ENCODE peak calls at places on chromosomes 16 and 17, in four cellular contexts. One of them, this sample, is unnamed. For H3K9me3, the result is how much of the 10 kb centered on the place peaks cover.

GRCh38 chr17:32487460-32488176 is 825 bp downstream of the CDK5R1 start:
- DNase-seq in Karpas-422: no peak
- DNase-seq in CD4-positive, CD25-positive, alpha-beta regulatory T cell: no peak
- DNase-seq in effector memory CD4-positive, alpha-beta T cell: no peak
- DNase-seq in this sample: peak

GRCh38 chr17:48578616-48579560 is 738 bp upstream of the HOXB4 start:
- DNase-seq in Karpas-422: no peak
- DNase-seq in CD4-positive, CD25-positive, alpha-beta regulatory T cell: no peak
- DNase-seq in effector memory CD4-positive, alpha-beta T cell: no peak
- DNase-seq in this sample: no peak

GRCh38 chr16:1217526-1217925 is 7.5 kb downstream of the TPSG1 start:
- DNase-seq in Karpas-422: no peak
- DNase-seq in CD4-positive, CD25-positive, alpha-beta regulatory T cell: no peak
- DNase-seq in effector memory CD4-positive, alpha-beta T cell: no peak
- DNase-seq in this sample: no peak

GRCh38 chr16:56848056-56848936 is 16.7 kb upstream of the SLC12A3 start:
- DNase-seq in Karpas-422: no peak
- DNase-seq in CD4-positive, CD25-positive, alpha-beta regulatory T cell: no peak
- DNase-seq in effector memory CD4-positive, alpha-beta T cell: no peak
- DNase-seq in this sample: peak

GRCh38 chr17:19876524-19877161 is 8.9 kb upstream of the ULK2 start:
- DNase-seq in Karpas-422: no peak
- DNase-seq in CD4-positive, CD25-positive, alpha-beta regulatory T cell: peak
- DNase-seq in effector memory CD4-positive, alpha-beta T cell: peak
- DNase-seq in this sample: peak

GRCh38 chr17:73683788-73684582 is 39.7 kb upstream of the SDK2 start:
- DNase-seq in Karpas-422: no peak
- DNase-seq in CD4-positive, CD25-positive, alpha-beta regulatory T cell: no peak
- DNase-seq in effector memory CD4-positive, alpha-beta T cell: no peak
- DNase-seq in this sample: no peak

GRCh38 chr16:85584192-85584757 is 28.8 kb upstream of the GSE1 start:
- DNase-seq in Karpas-422: no peak
- DNase-seq in CD4-positive, CD25-positive, alpha-beta regulatory T cell: no peak
- DNase-seq in effector memory CD4-positive, alpha-beta T cell: no peak
- DNase-seq in this sample: no peak

GRCh38 chr17:37065486-37066321 is 117.0 kb downstream of the AATF start:
- DNase-seq in Karpas-422: no peak
- DNase-seq in CD4-positive, CD25-positive, alpha-beta regulatory T cell: no peak
- DNase-seq in effector memory CD4-positive, alpha-beta T cell: no peak
- DNase-seq in this sample: no peak

GRCh38 chr16:71344315-71344905 is 14.1 kb upstream of the CALB2 start:
- DNase-seq in Karpas-422: no peak
- DNase-seq in CD4-positive, CD25-positive, alpha-beta regulatory T cell: no peak
- DNase-seq in effector memory CD4-positive, alpha-beta T cell: no peak
- DNase-seq in this sample: no peak

GRCh38 chr17:4407851-4408250 is 25.9 kb upstream of the SPNS3 start:
- DNase-seq in Karpas-422: no peak
- DNase-seq in CD4-positive, CD25-positive, alpha-beta regulatory T cell: no peak
- DNase-seq in effector memory CD4-positive, alpha-beta T cell: no peak
- DNase-seq in this sample: no peak

GRCh38 chr17:7839199-7839889 is 5.3 kb downstream of the KDM6B start:
- DNase-seq in Karpas-422: peak
- DNase-seq in CD4-positive, CD25-positive, alpha-beta regulatory T cell: peak
- DNase-seq in effector memory CD4-positive, alpha-beta T cell: no peak
- DNase-seq in this sample: no peak

GRCh38 chr17:79781691-79782575 is 4.0 kb downstream of the CBX2 start:
- DNase-seq in Karpas-422: no peak
- DNase-seq in CD4-positive, CD25-positive, alpha-beta regulatory T cell: no peak
- DNase-seq in effector memory CD4-positive, alpha-beta T cell: no peak
- DNase-seq in this sample: no peak

GRCh38 chr17:55451203-55451641 is 29.6 kb upstream of the MMD start:
- DNase-seq in Karpas-422: no peak
- DNase-seq in CD4-positive, CD25-positive, alpha-beta regulatory T cell: no peak
- DNase-seq in effector memory CD4-positive, alpha-beta T cell: no peak
- DNase-seq in this sample: no peak

GRCh38 chr17:67441052-67441738 is 64.1 kb downstream of the PITPNC1 start:
- DNase-seq in Karpas-422: no peak
- DNase-seq in CD4-positive, CD25-positive, alpha-beta regulatory T cell: peak
- DNase-seq in effector memory CD4-positive, alpha-beta T cell: peak
- DNase-seq in this sample: no peak

GRCh38 chr16:10594312-10594950 is 14.0 kb upstream of the EMP2 start:
- DNase-seq in Karpas-422: no peak
- DNase-seq in CD4-positive, CD25-positive, alpha-beta regulatory T cell: no peak
- DNase-seq in effector memory CD4-positive, alpha-beta T cell: no peak
- DNase-seq in this sample: no peak

GRCh38 chr16:88914750-88915368 is 48.4 kb upstream of the PABPN1L start:
- DNase-seq in Karpas-422: no peak
- DNase-seq in CD4-positive, CD25-positive, alpha-beta regulatory T cell: no peak
- DNase-seq in effector memory CD4-positive, alpha-beta T cell: no peak
- DNase-seq in this sample: no peak

GRCh38 chr16:1960665-1961630 is 1.6 kb downstream of the NDUFB10 start:
- DNase-seq in Karpas-422: peak
- DNase-seq in CD4-positive, CD25-positive, alpha-beta regulatory T cell: no peak
- DNase-seq in effector memory CD4-positive, alpha-beta T cell: no peak
- DNase-seq in this sample: no peak

GRCh38 chr17:78805301-78805700 is 23.2 kb upstream of the CYTH1 start:
- DNase-seq in Karpas-422: no peak
- DNase-seq in CD4-positive, CD25-positive, alpha-beta regulatory T cell: peak
- DNase-seq in effector memory CD4-positive, alpha-beta T cell: peak
- DNase-seq in this sample: no peak

GRCh38 chr17:80254396-80255241 is 6.0 kb upstream of the RNF213 start:
- DNase-seq in Karpas-422: no peak
- DNase-seq in CD4-positive, CD25-positive, alpha-beta regulatory T cell: peak
- DNase-seq in effector memory CD4-positive, alpha-beta T cell: peak
- DNase-seq in this sample: no peak

DNA sequence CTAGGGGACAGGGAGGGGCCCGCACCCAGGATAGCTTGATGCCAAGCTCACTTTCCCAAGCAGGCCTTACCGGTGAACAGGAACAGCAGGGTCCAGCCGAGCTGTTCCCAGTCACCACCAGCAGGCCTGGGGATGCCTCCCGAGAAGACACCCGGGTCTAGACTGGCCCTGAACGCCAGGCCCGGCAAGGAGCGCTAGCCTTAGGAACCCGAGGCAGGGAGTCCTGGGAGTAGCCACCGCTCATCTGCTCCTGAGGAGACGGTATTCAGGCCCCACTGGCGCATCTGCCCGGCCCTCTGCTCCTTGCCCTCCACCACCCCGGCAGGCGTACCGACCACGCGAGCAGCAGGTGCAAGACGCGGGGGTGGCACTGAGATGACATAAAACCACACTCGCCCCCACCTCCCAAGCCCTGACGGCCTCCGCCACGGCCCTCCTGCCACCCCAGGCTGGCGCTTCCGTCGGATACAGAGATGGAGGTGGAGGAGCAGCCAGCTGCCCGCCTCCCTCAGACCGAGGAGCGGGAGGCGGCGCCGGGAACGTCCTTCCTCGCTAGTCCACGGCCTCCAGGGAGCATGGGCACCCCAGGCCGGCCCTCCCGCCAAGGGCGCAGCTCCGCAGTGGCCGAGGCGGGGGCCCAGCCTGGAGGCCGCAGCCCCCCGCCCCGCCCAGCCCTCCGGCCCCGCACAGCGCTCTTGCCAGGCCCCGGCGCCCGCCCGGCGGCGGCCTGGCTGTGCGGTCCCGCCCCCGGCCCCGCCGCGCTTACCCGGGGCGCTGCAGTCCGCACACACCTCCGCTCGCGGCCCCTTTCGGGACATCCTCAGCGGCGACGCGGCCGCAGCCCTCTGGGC is 662 bp downstream of the GIT1 start:
- DNase-seq in Karpas-422: peak
- DNase-seq in CD4-positive, CD25-positive, alpha-beta regulatory T cell: peak
- DNase-seq in effector memory CD4-positive, alpha-beta T cell: peak
- DNase-seq in this sample: no peak
- H3K27ac ChIP-seq in Karpas-422: peak
- H3K27ac ChIP-seq in CD4-positive, CD25-positive, alpha-beta regulatory T cell: peak
- H3K27ac ChIP-seq in effector memory CD4-positive, alpha-beta T cell: peak
- H3K27ac ChIP-seq in this sample: peak

GRCh38 chr17:76700627-76701470 is 9.9 kb downstream of the MXRA7 start:
- DNase-seq in Karpas-422: no peak
- DNase-seq in CD4-positive, CD25-positive, alpha-beta regulatory T cell: no peak
- DNase-seq in effector memory CD4-positive, alpha-beta T cell: no peak
- DNase-seq in this sample: peak
- H3K4me3 ChIP-seq in Karpas-422: no peak
- H3K4me3 ChIP-seq in CD4-positive, CD25-positive, alpha-beta regulatory T cell: no peak
- H3K4me3 ChIP-seq in effector memory CD4-positive, alpha-beta T cell: no peak
- H3K4me3 ChIP-seq in this sample: no peak

GRCh38 chr16:73301984-73302383 is 254.1 kb upstream of the ZFHX3 start:
- DNase-seq in Karpas-422: no peak
- DNase-seq in CD4-positive, CD25-positive, alpha-beta regulatory T cell: no peak
- DNase-seq in effector memory CD4-positive, alpha-beta T cell: no peak
- DNase-seq in this sample: no peak
- H3K9me3 ChIP-seq in Karpas-422: under half
- H3K9me3 ChIP-seq in CD4-positive, CD25-positive, alpha-beta regulatory T cell: under half
- H3K9me3 ChIP-seq in effector memory CD4-positive, alpha-beta T cell: under half
- H3K9me3 ChIP-seq in this sample: under half

GRCh38 chr17:62707425-62707739 is 79.9 kb downstream of the MRC2 start:
- DNase-seq in Karpas-422: no peak
- DNase-seq in CD4-positive, CD25-positive, alpha-beta regulatory T cell: no peak
- DNase-seq in effector memory CD4-positive, alpha-beta T cell: no peak
- DNase-seq in this sample: no peak
- H3K27ac ChIP-seq in Karpas-422: no peak
- H3K27ac ChIP-seq in CD4-positive, CD25-positive, alpha-beta regulatory T cell: no peak
- H3K27ac ChIP-seq in effector memory CD4-positive, alpha-beta T cell: no peak
- H3K27ac ChIP-seq in this sample: no peak

DNA sequence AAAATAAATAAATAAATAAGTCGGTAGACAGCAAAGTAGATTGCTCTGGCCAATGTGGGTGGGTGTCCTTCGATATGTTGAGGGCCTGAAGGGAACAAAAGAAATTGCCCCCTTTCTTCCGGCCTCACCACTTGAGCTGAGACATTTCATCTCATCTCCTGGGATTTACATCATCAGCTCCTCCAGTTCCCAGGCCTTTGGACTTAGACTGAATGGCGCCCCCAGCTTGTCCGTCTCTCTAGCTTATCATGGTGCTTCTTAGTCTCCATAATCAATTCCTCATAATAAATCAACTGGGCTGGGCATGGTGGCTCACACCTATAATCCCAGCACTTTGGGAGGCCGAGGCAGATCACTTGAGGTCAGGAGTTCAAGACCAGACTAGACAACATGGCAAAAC is 13.8 kb upstream of the HAP1 start:
- DNase-seq in Karpas-422: no peak
- DNase-seq in CD4-positive, CD25-positive, alpha-beta regulatory T cell: no peak
- DNase-seq in effector memory CD4-positive, alpha-beta T cell: no peak
- DNase-seq in this sample: no peak
- H3K4me3 ChIP-seq in Karpas-422: no peak
- H3K4me3 ChIP-seq in CD4-positive, CD25-positive, alpha-beta regulatory T cell: no peak
- H3K4me3 ChIP-seq in effector memory CD4-positive, alpha-beta T cell: no peak
- H3K4me3 ChIP-seq in this sample: no peak

GRCh38 chr16:35142809-35143192 is 1683.4 kb downstream of the TP53TG3F start:
- DNase-seq in Karpas-422: no peak
- DNase-seq in CD4-positive, CD25-positive, alpha-beta regulatory T cell: no peak
- DNase-seq in effector memory CD4-positive, alpha-beta T cell: no peak
- DNase-seq in this sample: no peak
- H3K9me3 ChIP-seq in Karpas-422: under half
- H3K9me3 ChIP-seq in CD4-positive, CD25-positive, alpha-beta regulatory T cell: half or more
- H3K9me3 ChIP-seq in effector memory CD4-positive, alpha-beta T cell: under half
- H3K9me3 ChIP-seq in this sample: under half

GRCh38 chr16:3074860-3075545 is 9.6 kb downstream of the IL32 start:
- DNase-seq in Karpas-422: peak
- DNase-seq in CD4-positive, CD25-positive, alpha-beta regulatory T cell: peak
- DNase-seq in effector memory CD4-positive, alpha-beta T cell: peak
- DNase-seq in this sample: no peak
- H3K27ac ChIP-seq in Karpas-422: no peak
- H3K27ac ChIP-seq in CD4-positive, CD25-positive, alpha-beta regulatory T cell: peak
- H3K27ac ChIP-seq in effector memory CD4-positive, alpha-beta T cell: peak
- H3K27ac ChIP-seq in this sample: no peak

This sample was measured in heart left ventricle.